ENCODE peak calls at places on chromosomes 2 and 18, in seven cellular contexts. H, Y, S, F, Z, I and V are unnamed samples.

GRCh38 chr2:50791271-50791670 is 240.7 kb downstream of the NRXN1 start:
- DNase-seq in H (no peak), Y (no peak), S (no peak), F (no peak), Z (no peak), I (no peak), V (no peak)

GRCh38 chr18:35458271-35458670 is 39.5 kb downstream of the INO80C start:
- DNase-seq in H (no peak), Y (no peak), S (no peak), F (no peak), Z (no peak), I (no peak), V (no peak)

GRCh38 chr2:37084797-37085196 is 479 bp downstream of the GPATCH11 start:
- DNase-seq in H (no peak), Y (no peak), S (no peak), F (no peak), Z (peak), I (no peak), V (no peak)

GRCh38 chr18:31116853-31117595 is 14.8 kb upstream of the DSC2 start:
- DNase-seq in H (no peak), Y (no peak), S (no peak), F (no peak), Z (no peak), I (no peak), V (no peak)

GRCh38 chr2:107986278-107987217 is at the start of gene SLC5A7:
- DNase-seq in H (no peak), Y (no peak), S (no peak), F (no peak), Z (no peak), I (no peak), V (no peak)

GRCh38 chr18:12820526-12820925 is 63.5 kb downstream of the PTPN2 start:
- DNase-seq in H (no peak), Y (no peak), S (no peak), F (no peak), Z (no peak), I (no peak), V (no peak)

GRCh38 chr18:26322892-26323653 is 96.8 kb downstream of the TAF4B start:
- DNase-seq in H (no peak), Y (no peak), S (no peak), F (no peak), Z (no peak), I (no peak), V (peak)

GRCh38 chr2:53913721-53914120 is 54.0 kb upstream of the GPR75 start:
- DNase-seq in H (no peak), Y (no peak), S (no peak), F (no peak), Z (peak), I (no peak), V (peak)

GRCh38 chr2:38709515-38710194 is 41.5 kb downstream of the SRSF7 start:
- DNase-seq in H (no peak), Y (no peak), S (no peak), F (no peak), Z (no peak), I (no peak), V (no peak)

GRCh38 chr2:88179228-88179679 is 9.1 kb downstream of the THNSL2 start:
- DNase-seq in H (no peak), Y (no peak), S (no peak), F (no peak), Z (no peak), I (no peak), V (no peak)

GRCh38 chr2:75998451-75998850 is 287.7 kb upstream of the GCFC2 start:
- DNase-seq in H (no peak), Y (no peak), S (no peak), F (no peak), Z (no peak), I (no peak), V (no peak)

GRCh38 chr2:233051241-233052149 is 8.6 kb upstream of the INPP5D start:
- DNase-seq in H (peak), Y (no peak), S (peak), F (no peak), Z (no peak), I (no peak), V (peak)

GRCh38 chr2:117770696-117771095 is 43.8 kb upstream of the DDX18 start:
- DNase-seq in H (no peak), Y (no peak), S (no peak), F (no peak), Z (no peak), I (no peak), V (no peak)

GRCh38 chr2:117774716-117775115 is 39.8 kb upstream of the DDX18 start:
- DNase-seq in H (no peak), Y (no peak), S (no peak), F (no peak), Z (no peak), I (no peak), V (no peak)

GRCh38 chr2:117776888-117777287 is 37.6 kb upstream of the DDX18 start:
- DNase-seq in H (no peak), Y (no peak), S (no peak), F (no peak), Z (no peak), I (no peak), V (no peak)

GRCh38 chr2:117771969-117772630 is 42.4 kb upstream of the DDX18 start:
- DNase-seq in H (no peak), Y (peak), S (no peak), F (no peak), Z (no peak), I (no peak), V (peak)

GRCh38 chr2:117775820-117776219 is 38.7 kb upstream of the DDX18 start:
- DNase-seq in H (no peak), Y (no peak), S (no peak), F (no peak), Z (no peak), I (no peak), V (no peak)
- TF ChIP-seq CTCF in H (no peak), Y (no peak), S (no peak), F (no peak), Z (no peak), I (no peak), V (no peak)

GRCh38 chr2:74001781-74002514 is 17.2 kb downstream of the TET3 start:
- DNase-seq in H (no peak), Y (no peak), S (no peak), F (no peak), Z (peak), I (no peak), V (no peak)
- TF ChIP-seq CTCF in H (no peak), Y (no peak), S (no peak), F (peak), Z (peak), I (no peak), V (no peak)

GRCh38 chr2:240705204-240705781 is 13.6 kb downstream of the AQP12A start:
- DNase-seq in H (no peak), Y (no peak), S (no peak), F (no peak), Z (no peak), I (no peak), V (no peak)
- TF ChIP-seq CTCF in H (no peak), Y (no peak), S (no peak), F (no peak), Z (no peak), I (no peak), V (no peak)

GRCh38 chr2:173989160-173989885 is 24.1 kb upstream of the SP3 start:
- DNase-seq in H (no peak), Y (no peak), S (no peak), F (no peak), Z (no peak), I (no peak), V (no peak)
- TF ChIP-seq CTCF in H (peak), Y (no peak), S (no peak), F (no peak), Z (no peak), I (no peak), V (peak)

GRCh38 chr18:75363446-75364225 is 63.9 kb downstream of the SMIM21 start:
- DNase-seq in H (no peak), Y (no peak), S (no peak), F (no peak), Z (no peak), I (no peak), V (no peak)

GRCh38 chr18:75365230-75365629 is 62.3 kb downstream of the SMIM21 start:
- DNase-seq in H (no peak), Y (no peak), S (no peak), F (no peak), Z (no peak), I (no peak), V (no peak)

GRCh38 chr18:75369026-75369425 is 58.5 kb downstream of the SMIM21 start:
- DNase-seq in H (no peak), Y (no peak), S (no peak), F (no peak), Z (no peak), I (no peak), V (no peak)

GRCh38 chr18:75364512-75364911 is 63.0 kb downstream of the SMIM21 start:
- DNase-seq in H (no peak), Y (no peak), S (no peak), F (peak), Z (no peak), I (no peak), V (no peak)

GRCh38 chr18:75365837-75366236 is 61.7 kb downstream of the SMIM21 start:
- DNase-seq in H (no peak), Y (no peak), S (no peak), F (no peak), Z (peak), I (no peak), V (no peak)
- TF ChIP-seq CTCF in H (no peak), Y (no peak), S (no peak), F (peak), Z (peak), I (no peak), V (no peak)